ENCODE peak calls at places on chromosomes 11 and 22, in five cellular contexts. W is WTC11; F is naive thymus-derived CD8-positive, alpha-beta T cell; S is prostate gland; N is fibroblast of lung. Y is an unnamed sample.

GRCh38 chr22:31872209-31872608 is 72.1 kb upstream of the YWHAH start:
- DNase-seq in N (no peak), S (no peak), W (peak), F (no peak), Y (no peak)

GRCh38 chr22:37254206-37254866 is 10.3 kb upstream of the RAC2 start:
- DNase-seq in S (no peak), W (no peak), F (no peak), N (peak), Y (no peak)

GRCh38 chr22:17717708-17718107 is 56.6 kb downstream of the BID start:
- DNase-seq in F (no peak), S (no peak), W (no peak), N (peak), Y (peak)

GRCh38 chr11:110962907-110963306 is 250.7 kb upstream of the ARHGAP20 start:
- DNase-seq in S (no peak), N (peak), W (no peak), F (no peak), Y (peak)

GRCh38 chr22:48335442-48336139 is 1492.1 kb downstream of the BRD1 start:
- DNase-seq in F (no peak), W (no peak), S (no peak), N (no peak), Y (no peak)

GRCh38 chr22:22684605-22685561 is 40.5 kb downstream of the GGTLC2 start:
- DNase-seq in W (peak), F (no peak), S (no peak), N (peak), Y (peak)

GRCh38 chr11:2256293-2256913 is 14.0 kb downstream of the ASCL2 start:
- DNase-seq in N (no peak), W (no peak), F (no peak), S (peak), Y (no peak)

GRCh38 chr11:66856496-66857233 is at the start of gene LRFN4:
- DNase-seq in N (no peak), F (peak), S (no peak), W (peak), Y (no peak)

GRCh38 chr11:4636962-4637661 is at the start of gene OR51D1:
- DNase-seq in N (peak), F (peak), W (peak), S (peak), Y (peak)